ENCODE peak calls at places on chromosomes 3 and 15, in five cellular contexts. K is astrocyte of the spinal cord, W is dorsolateral prefrontal cortex, H is upper lobe of right lung, G is lung. V is an unnamed sample.

GRCh38 chr15:40248006-40248783 is 9.3 kb downstream of the PAK6 start:
- DNase-seq in K (no peak), W (no peak), H (peak), G (no peak), V (no peak)

GRCh38 chr3:71310595-71311319 is 272.8 kb downstream of the FOXP1 start:
- DNase-seq in K (peak), W (no peak), H (no peak), G (no peak), V (peak)

GRCh38 chr15:88664151-88664778 is 25.4 kb downstream of the ISG20 start:
- DNase-seq in K (no peak), W (no peak), H (no peak), G (no peak), V (no peak)

GRCh38 chr3:184200825-184201224 is 14.8 kb downstream of the ABCF3 start:
- DNase-seq in K (no peak), W (no peak), H (no peak), G (no peak), V (no peak)

GRCh38 chr15:48645558-48646330 is at the start of gene FBN1:
- DNase-seq in K (peak), W (no peak), H (peak), G (peak), V (peak)

GRCh38 chr3:196341142-196341541 is 3.0 kb upstream of the TM4SF19 start:
- DNase-seq in K (peak), W (no peak), H (no peak), G (no peak), V (no peak)

GRCh38 chr3:66428733-66429132 is 72.1 kb downstream of the LRIG1 start:
- DNase-seq in K (peak), W (no peak), H (no peak), G (peak), V (peak)

GRCh38 chr3:194098872-194099183 is 37.1 kb upstream of the HES1 start:
- DNase-seq in K (no peak), W (no peak), H (no peak), G (no peak), V (no peak)

GRCh38 chr3:123688241-123688747 is 103.4 kb upstream of the HACD2 start:
- DNase-seq in K (peak), W (no peak), H (no peak), G (no peak), V (peak)

V was measured in fibroblast of the conjunctiva.